ENCODE peak calls at places on chromosomes 5 and 9, in seven cellular contexts. One of them, this sample, is unnamed.

GRCh38 chr9:96495341-96495740 is 45.4 kb downstream of the HABP4 start:
- DNase-seq in M059J: peak; percentile 79
- DNase-seq in occipital lobe: no peak
- DNase-seq in HEK293T: no peak
- DNase-seq in T-helper 1 cell: no peak
- DNase-seq in progenitor cell of endocrine pancreas: no peak
- DNase-seq in activated gamma-delta T cell treated with anti-CD3 and anti-CD28 coated beads, Interleukin-2, amount 50 U/mL, for 16 hours: no peak
- DNase-seq in this sample: no peak

GRCh38 chr5:56740000-56740399 is 75.3 kb upstream of the MAP3K1 start:
- DNase-seq in activated gamma-delta T cell treated with anti-CD3 and anti-CD28 coated beads, Interleukin-2, amount 50 U/mL, for 16 hours: no peak
- DNase-seq in M059J: no peak
- DNase-seq in occipital lobe: no peak
- DNase-seq in HEK293T: no peak
- DNase-seq in progenitor cell of endocrine pancreas: no peak
- DNase-seq in T-helper 1 cell: no peak
- DNase-seq in this sample: no peak

GRCh38 chr5:138952962-138953361 is 77.8 kb upstream of the LRRTM2 start:
- DNase-seq in M059J: no peak
- DNase-seq in activated gamma-delta T cell treated with anti-CD3 and anti-CD28 coated beads, Interleukin-2, amount 50 U/mL, for 16 hours: no peak
- DNase-seq in occipital lobe: peak; percentile 43
- DNase-seq in HEK293T: no peak
- DNase-seq in T-helper 1 cell: no peak
- DNase-seq in progenitor cell of endocrine pancreas: no peak
- DNase-seq in this sample: no peak

GRCh38 chr9:137534256-137535119 is 15.7 kb downstream of the PNPLA7 start:
- DNase-seq in activated gamma-delta T cell treated with anti-CD3 and anti-CD28 coated beads, Interleukin-2, amount 50 U/mL, for 16 hours: no peak
- DNase-seq in occipital lobe: no peak
- DNase-seq in HEK293T: peak; percentile 69
- DNase-seq in progenitor cell of endocrine pancreas: no peak
- DNase-seq in M059J: peak; percentile 68
- DNase-seq in T-helper 1 cell: no peak
- DNase-seq in this sample: peak; percentile 41

GRCh38 chr9:84744195-84744594 is 74.7 kb downstream of the NTRK2 start:
- DNase-seq in activated gamma-delta T cell treated with anti-CD3 and anti-CD28 coated beads, Interleukin-2, amount 50 U/mL, for 16 hours: no peak
- DNase-seq in T-helper 1 cell: no peak
- DNase-seq in M059J: no peak
- DNase-seq in HEK293T: no peak
- DNase-seq in occipital lobe: no peak
- DNase-seq in progenitor cell of endocrine pancreas: no peak
- DNase-seq in this sample: no peak

GRCh38 chr9:109861499-109861898 is 81.5 kb downstream of the PALM2AKAP2 start:
- DNase-seq in HEK293T: no peak
- DNase-seq in T-helper 1 cell: no peak
- DNase-seq in activated gamma-delta T cell treated with anti-CD3 and anti-CD28 coated beads, Interleukin-2, amount 50 U/mL, for 16 hours: no peak
- DNase-seq in M059J: no peak
- DNase-seq in occipital lobe: no peak
- DNase-seq in progenitor cell of endocrine pancreas: no peak
- DNase-seq in this sample: no peak

GRCh38 chr9:88737031-88737430 is 202.1 kb downstream of the NXNL2 start:
- DNase-seq in HEK293T: no peak
- DNase-seq in progenitor cell of endocrine pancreas: no peak
- DNase-seq in activated gamma-delta T cell treated with anti-CD3 and anti-CD28 coated beads, Interleukin-2, amount 50 U/mL, for 16 hours: no peak
- DNase-seq in T-helper 1 cell: no peak
- DNase-seq in occipital lobe: no peak
- DNase-seq in M059J: peak; percentile 27
- DNase-seq in this sample: no peak

GRCh38 chr5:148443998-148444397 is 60.2 kb downstream of the FBXO38 start:
- DNase-seq in HEK293T: peak; percentile 45
- DNase-seq in progenitor cell of endocrine pancreas: peak; percentile 40
- DNase-seq in occipital lobe: peak; percentile 13
- DNase-seq in activated gamma-delta T cell treated with anti-CD3 and anti-CD28 coated beads, Interleukin-2, amount 50 U/mL, for 16 hours: peak; percentile 27
- DNase-seq in T-helper 1 cell: no peak
- DNase-seq in M059J: peak; percentile 67
- DNase-seq in this sample: peak; percentile 59

GRCh38 chr5:83394190-83394589 is 77.4 kb upstream of the VCAN start:
- DNase-seq in activated gamma-delta T cell treated with anti-CD3 and anti-CD28 coated beads, Interleukin-2, amount 50 U/mL, for 16 hours: no peak
- DNase-seq in M059J: no peak
- DNase-seq in HEK293T: no peak
- DNase-seq in occipital lobe: no peak
- DNase-seq in progenitor cell of endocrine pancreas: no peak
- DNase-seq in T-helper 1 cell: no peak
- DNase-seq in this sample: no peak

GRCh38 chr5:116859666-116860320 is 285.2 kb upstream of the SEMA6A start:
- DNase-seq in M059J: no peak
- DNase-seq in activated gamma-delta T cell treated with anti-CD3 and anti-CD28 coated beads, Interleukin-2, amount 50 U/mL, for 16 hours: no peak
- DNase-seq in progenitor cell of endocrine pancreas: no peak
- DNase-seq in occipital lobe: no peak
- DNase-seq in T-helper 1 cell: no peak
- DNase-seq in HEK293T: no peak
- DNase-seq in this sample: no peak

GRCh38 chr9:101716629-101717028 is 21.8 kb downstream of the GRIN3A start:
- DNase-seq in T-helper 1 cell: no peak
- DNase-seq in M059J: no peak
- DNase-seq in progenitor cell of endocrine pancreas: no peak
- DNase-seq in HEK293T: no peak
- DNase-seq in occipital lobe: no peak
- DNase-seq in activated gamma-delta T cell treated with anti-CD3 and anti-CD28 coated beads, Interleukin-2, amount 50 U/mL, for 16 hours: no peak
- DNase-seq in this sample: no peak

GRCh38 chr5:10202089-10202753 is 47.5 kb downstream of the ATPSCKMT start:
- DNase-seq in T-helper 1 cell: no peak
- DNase-seq in M059J: no peak
- DNase-seq in activated gamma-delta T cell treated with anti-CD3 and anti-CD28 coated beads, Interleukin-2, amount 50 U/mL, for 16 hours: no peak
- DNase-seq in HEK293T: no peak
- DNase-seq in progenitor cell of endocrine pancreas: no peak
- DNase-seq in occipital lobe: no peak
- DNase-seq in this sample: no peak